ENCODE peak calls at places on chromosomes 6 and 20, in five cellular contexts. V is lower lobe of right lung, H is uterus, C is WERI-Rb-1, T is pancreas. E is an unnamed sample.

GRCh38 chr6:95318137-95318536 is 259.2 kb upstream of the MANEA start:
- DNase-seq in V (no peak), H (no peak), C (no peak), T (no peak), E (no peak)

GRCh38 chr6:128155826-128156225 is 255.0 kb upstream of the THEMIS start:
- DNase-seq in V (no peak), H (no peak), C (no peak), T (no peak), E (no peak)

GRCh38 chr6:101422811-101423210 is 29.3 kb downstream of the GRIK2 start:
- DNase-seq in V (no peak), H (no peak), C (no peak), T (no peak), E (no peak)

GRCh38 chr6:168206681-168207274 is 112.8 kb downstream of the DACT2 start:
- DNase-seq in V (no peak), H (no peak), C (no peak), T (no peak), E (no peak)

GRCh38 chr6:15504581-15505350 is 158.1 kb downstream of the DTNBP1 start:
- DNase-seq in V (no peak), H (peak; percentile 76), C (no peak), T (peak; percentile 42), E (no peak)

GRCh38 chr20:58481541-58482021 is 33.6 kb downstream of the APCDD1L start:
- DNase-seq in V (no peak), H (no peak), C (peak; percentile 79), T (no peak), E (peak; percentile 79)

GRCh38 chr6:124676033-124676432 is 286.2 kb upstream of the RNF217 start:
- DNase-seq in V (no peak), H (no peak), C (no peak), T (no peak), E (no peak)

GRCh38 chr20:24735263-24735662 is 213.8 kb upstream of the CST7 start:
- DNase-seq in V (no peak), H (no peak), C (peak; percentile 89), T (no peak), E (no peak)

GRCh38 chr6:21753571-21754108 is 160.1 kb downstream of the SOX4 start:
- DNase-seq in V (no peak), H (no peak), C (no peak), T (no peak), E (no peak)

GRCh38 chr6:143592335-143592734 is 80.8 kb upstream of the FUCA2 start:
- DNase-seq in V (no peak), H (no peak), C (peak; percentile 42), T (no peak), E (no peak)

GRCh38 chr6:75759207-75759606 is 10.2 kb downstream of the MYO6 start:
- DNase-seq in V (no peak), H (no peak), C (no peak), T (no peak), E (no peak)

GRCh38 chr6:21679761-21680265 is 86.3 kb downstream of the SOX4 start:
- DNase-seq in V (no peak), H (no peak), C (no peak), T (no peak), E (no peak)

GRCh38 chr20:57342829-57343228 is 8.2 kb upstream of the RAE1 start:
- DNase-seq in V (no peak), H (no peak), C (no peak), T (no peak), E (no peak)

GRCh38 chr6:110196874-110197273 is 16.6 kb downstream of the CDC40 start:
- DNase-seq in V (no peak), H (no peak), C (no peak), T (no peak), E (no peak)

GRCh38 chr6:158377866-158378265 is 65.6 kb downstream of the TULP4 start:
- DNase-seq in V (no peak), H (no peak), C (no peak), T (no peak), E (no peak)

GRCh38 chr6:31041372-31041974 is 31.2 kb downstream of the MUC22 start:
- DNase-seq in V (no peak), H (no peak), C (no peak), T (peak; percentile 63), E (no peak)

GRCh38 chr6:28922004-28922840 is 1.6 kb downstream of the TRIM27 start:
- DNase-seq in V (no peak), H (no peak), C (no peak), T (peak; percentile 77), E (no peak)

GRCh38 chr6:136014454-136015421 is 163.2 kb downstream of the PDE7B start:
- DNase-seq in V (no peak), H (no peak), C (no peak), T (no peak), E (no peak)

GRCh38 chr6:112237066-112237465 is 17.3 kb downstream of the LAMA4 start:
- DNase-seq in V (no peak), H (no peak), C (no peak), T (no peak), E (no peak)

GRCh38 chr20:37538003-37538402 is 10.3 kb upstream of the BLCAP start:
- DNase-seq in V (no peak), H (no peak), C (no peak), T (no peak), E (peak; percentile 27)

GRCh38 chr6:166286831-166287271 is 21.3 kb downstream of the PRR18 start:
- DNase-seq in V (no peak), H (no peak), C (no peak), T (no peak), E (no peak)

GRCh38 chr20:11249239-11249638 is 575.4 kb upstream of the JAG1 start:
- DNase-seq in V (no peak), H (no peak), C (no peak), T (no peak), E (no peak)

GRCh38 chr6:56995347-56995746 is 40.4 kb downstream of the BEND6 start:
- DNase-seq in V (no peak), H (no peak), C (no peak), T (no peak), E (no peak)

GRCh38 chr20:430091-430999 is 22.2 kb downstream of the RBCK1 start:
- DNase-seq in V (no peak), H (no peak), C (no peak), T (no peak), E (no peak)

GRCh38 chr20:33875055-33875454 is 63.9 kb downstream of the CHMP4B start:
- DNase-seq in V (no peak), H (no peak), C (no peak), T (no peak), E (no peak)

GRCh38 chr20:23528867-23529431 is 38.0 kb downstream of the CST8 start:
- DNase-seq in V (no peak), H (no peak), C (no peak), T (no peak), E (peak; percentile 40)

GRCh38 chr6:161918608-161919205 is 644.8 kb upstream of the AGPAT4 start:
- DNase-seq in V (no peak), H (no peak), C (no peak), T (no peak), E (no peak)

GRCh38 chr6:3209114-3210023 is 18.1 kb downstream of the TUBB2B start:
- DNase-seq in V (no peak), H (peak; percentile 53), C (peak; percentile 92), T (no peak), E (peak; percentile 95)
- TF ChIP-seq CTCF in V (no peak), H (no peak), C (peak; percentile 26), T (no peak), E (peak; percentile 17)

GRCh38 chr20:56299362-56299761 is 50.8 kb downstream of the MC3R start:
- DNase-seq in V (no peak), H (no peak), C (no peak), T (no peak), E (no peak)
- H3K9me3 ChIP-seq in V (no peaks in the 10 kb centered on the region), H (no peaks in the 10 kb centered on the region), C (peaks cover 4% of the 10 kb centered on the region), T (no peaks in the 10 kb centered on the region), E (peaks cover 77% of the 10 kb centered on the region)

GRCh38 chr6:131231886-131232285 is 96.6 kb downstream of the AKAP7 start:
- DNase-seq in V (no peak), H (no peak), C (peak; percentile 40), T (no peak), E (no peak)
- TF ChIP-seq CTCF in V (no peak), H (no peak), C (no peak), T (no peak), E (no peak)

GRCh38 chr6:36850001-36850400 is 10.8 kb upstream of the CPNE5 start:
- DNase-seq in V (no peak), H (no peak), C (no peak), T (no peak), E (no peak)

GRCh38 chr6:36853325-36853724 is 14.1 kb upstream of the CPNE5 start:
- DNase-seq in V (no peak), H (peak; percentile 68), C (no peak), T (no peak), E (no peak)

GRCh38 chr6:36852481-36853147 is 13.4 kb upstream of the CPNE5 start:
- DNase-seq in V (no peak), H (no peak), C (no peak), T (no peak), E (no peak)

GRCh38 chr6:36851632-36852031 is 12.4 kb upstream of the CPNE5 start:
- DNase-seq in V (no peak), H (peak; percentile 71), C (no peak), T (no peak), E (no peak)

GRCh38 chr6:36851149-36851614 is 11.9 kb upstream of the CPNE5 start:
- DNase-seq in V (no peak), H (peak; percentile 80), C (peak; percentile 72), T (peak; percentile 65), E (peak; percentile 56)
- H3K9me3 ChIP-seq in V (no peaks in the 10 kb centered on the region), H (no peaks in the 10 kb centered on the region), C (peaks cover 2% of the 10 kb centered on the region), T (no peaks in the 10 kb centered on the region), E (no peaks in the 10 kb centered on the region)

GRCh38 chr6:151548201-151548600 is 54.4 kb downstream of the CCDC170 start:
- DNase-seq in V (no peak), H (no peak), C (no peak), T (no peak), E (no peak)

GRCh38 chr6:151544453-151544852 is 50.6 kb downstream of the CCDC170 start:
- DNase-seq in V (no peak), H (no peak), C (no peak), T (no peak), E (no peak)

GRCh38 chr6:151549790-151550189 is 56.0 kb downstream of the CCDC170 start:
- DNase-seq in V (no peak), H (no peak), C (no peak), T (no peak), E (no peak)

GRCh38 chr6:151550618-151551017 is 56.8 kb downstream of the CCDC170 start:
- DNase-seq in V (no peak), H (no peak), C (no peak), T (no peak), E (no peak)

DNA sequence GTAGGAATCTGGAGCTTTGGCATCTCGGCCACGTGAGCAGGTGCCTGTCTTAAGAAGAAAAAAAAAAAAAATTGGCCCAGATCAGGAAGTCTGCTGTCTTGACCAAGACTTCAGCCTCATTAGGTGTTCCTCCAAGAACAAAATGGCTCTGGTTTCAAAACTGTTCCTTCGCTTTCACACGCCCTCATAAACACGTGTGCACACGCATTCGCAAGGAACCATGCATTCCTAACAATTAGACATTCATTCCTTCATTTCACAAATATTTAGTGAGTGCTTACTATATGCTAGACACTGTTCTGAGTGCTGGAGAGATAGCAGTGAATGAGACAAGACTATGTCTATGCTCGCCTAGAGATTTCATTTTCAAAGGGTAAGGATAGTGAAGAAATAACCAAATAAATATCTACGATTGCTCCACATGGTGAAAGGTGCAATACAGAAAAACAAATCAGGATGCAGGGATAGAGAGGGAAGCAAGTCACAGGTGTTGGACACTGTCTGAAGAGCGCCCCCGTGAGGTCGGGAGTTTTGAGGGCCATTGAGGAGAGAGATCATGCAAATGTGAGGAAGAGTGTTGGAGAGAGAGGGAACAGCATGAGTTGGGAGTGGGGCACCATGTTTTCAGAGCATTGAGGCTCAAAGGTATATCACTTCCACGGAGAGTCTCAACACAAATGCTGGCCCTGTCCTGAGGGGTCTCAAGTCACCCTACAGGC is 53.3 kb downstream of the CCDC170 start:
- DNase-seq in V (no peak), H (no peak), C (no peak), T (no peak), E (no peak)
- TF ChIP-seq CTCF in V (no peak), H (no peak), C (no peak), T (no peak), E (peak; percentile 35)

E was measured in H9.